ENCODE peak calls at places on chromosome 9, in ten cellular contexts. C, U, W, B, F, M, Z, D, X and J are unnamed samples.

GRCh38 chr9:27005491-27005890 is at the start of gene LRRC19:
- DNase-seq in C (no peak), U (no peak), W (no peak), B (no peak), F (no peak), M (no peak), Z (no peak), D (no peak), X (no peak), J (no peak)

GRCh38 chr9:92949266-92949982 is 2.1 kb downstream of the FGD3 start:
- DNase-seq in C (no peak), U (no peak), W (no peak), B (no peak), F (no peak), M (no peak), Z (no peak), D (no peak), X (no peak), J (no peak)

GRCh38 chr9:117725426-117725887 is 21.3 kb downstream of the TLR4 start:
- DNase-seq in C (no peak), U (no peak), W (peak), B (no peak), F (peak), M (peak), Z (no peak), D (no peak), X (no peak), J (no peak)

GRCh38 chr9:105360344-105360743 is 87.5 kb upstream of the FSD1L start:
- DNase-seq in C (no peak), U (no peak), W (peak), B (no peak), F (no peak), M (no peak), Z (no peak), D (no peak), X (no peak), J (no peak)

GRCh38 chr9:120505186-120505585 is 74.8 kb downstream of the CDK5RAP2 start:
- DNase-seq in C (no peak), U (no peak), W (peak), B (no peak), F (no peak), M (no peak), Z (no peak), D (no peak), X (no peak), J (no peak)

GRCh38 chr9:127424669-127424986 is 446 bp downstream of the ZNF79 start:
- DNase-seq in C (peak), U (peak), W (no peak), B (no peak), F (no peak), M (peak), Z (peak), D (no peak), X (no peak), J (no peak)

GRCh38 chr9:70639853-70640814 is 225.7 kb upstream of the KLF9 start:
- DNase-seq in C (no peak), U (no peak), W (peak), B (peak), F (peak), M (peak), Z (no peak), D (peak), X (no peak), J (no peak)

GRCh38 chr9:134899818-134900325 is 17.8 kb downstream of the FCN1 start:
- DNase-seq in C (no peak), U (no peak), W (no peak), B (no peak), F (no peak), M (no peak), Z (no peak), D (no peak), X (no peak), J (no peak)

GRCh38 chr9:137275203-137275936 is 2.2 kb upstream of the TOR4A start:
- DNase-seq in C (no peak), U (no peak), W (no peak), B (no peak), F (no peak), M (no peak), Z (no peak), D (no peak), X (peak), J (no peak)

GRCh38 chr9:72476617-72477375 is 44.6 kb upstream of the TMC1 start:
- DNase-seq in C (peak), U (no peak), W (peak), B (peak), F (peak), M (no peak), Z (peak), D (no peak), X (no peak), J (peak)

GRCh38 chr9:131585375-131585774 is 40.1 kb downstream of the PRRT1B start:
- DNase-seq in C (peak), U (peak), W (peak), B (no peak), F (no peak), M (peak), Z (peak), D (no peak), X (peak), J (no peak)

GRCh38 chr9:15873573-15874177 is 320.8 kb downstream of the CCDC171 start:
- DNase-seq in C (no peak), U (no peak), W (peak), B (peak), F (peak), M (peak), Z (no peak), D (peak), X (no peak), J (no peak)

GRCh38 chr9:131259916-131260597 is 16.3 kb downstream of the FAM78A start:
- DNase-seq in C (no peak), U (no peak), W (no peak), B (no peak), F (no peak), M (no peak), Z (no peak), D (no peak), X (no peak), J (no peak)

GRCh38 chr9:36704148-36704547 is 131.5 kb downstream of the MELK start:
- DNase-seq in C (no peak), U (no peak), W (no peak), B (no peak), F (no peak), M (no peak), Z (no peak), D (no peak), X (no peak), J (no peak)

GRCh38 chr9:93555370-93555769 is 21.0 kb upstream of the PHF2 start:
- DNase-seq in C (no peak), U (no peak), W (no peak), B (no peak), F (no peak), M (no peak), Z (no peak), D (no peak), X (no peak), J (no peak)

GRCh38 chr9:98995059-98995665 is 51.5 kb downstream of the COL15A1 start:
- DNase-seq in C (no peak), U (no peak), W (peak), B (no peak), F (peak), M (no peak), Z (no peak), D (no peak), X (peak), J (no peak)

GRCh38 chr9:5578018-5578697 is 50.7 kb upstream of the RIC1 start:
- DNase-seq in C (no peak), U (no peak), W (no peak), B (peak), F (no peak), M (no peak), Z (no peak), D (no peak), X (no peak), J (no peak)

GRCh38 chr9:73270967-73271722 is 119.5 kb downstream of the ANXA1 start:
- DNase-seq in C (no peak), U (no peak), W (peak), B (peak), F (peak), M (peak), Z (no peak), D (no peak), X (no peak), J (no peak)

GRCh38 chr9:27086818-27087680 is 22.0 kb upstream of the TEK start:
- DNase-seq in C (no peak), U (no peak), W (peak), B (peak), F (peak), M (no peak), Z (no peak), D (no peak), X (no peak), J (no peak)